ENCODE peak calls at places on chromosomes 11 and 22, in five cellular contexts. H is substantia nigra; T is epithelial cell of prostate; Y is activated CD4-positive, alpha-beta T cell treated with anti-CD3 and anti-CD28 coated beads, Interleukin-2, amount 50 U/mL, for 24 hours; K is GM04503. A is an unnamed sample.

GRCh38 chr11:66317322-66317765 is 500 bp upstream of the CD248 start:
- DNase-seq in K (no peak), T (no peak), H (no peak), Y (no peak), A (no peak)

GRCh38 chr11:95453616-95454118 is 222.7 kb upstream of the SESN3 start:
- DNase-seq in T (peak), Y (no peak), H (peak), K (no peak), A (no peak)

GRCh38 chr11:127217941-127218615 is 217.5 kb upstream of the KIRREL3 start:
- DNase-seq in T (no peak), Y (no peak), K (no peak), H (no peak), A (no peak)

GRCh38 chr11:32830413-32830738 is 649 bp downstream of the PRRG4 start:
- DNase-seq in Y (no peak), H (no peak), K (no peak), T (no peak), A (no peak)

GRCh38 chr22:25120093-25120561 is 79.5 kb upstream of the CRYBB3 start:
- DNase-seq in H (no peak), K (no peak), Y (no peak), T (peak), A (no peak)

GRCh38 chr11:1222491-1223345 is at the start of gene MUC5B:
- DNase-seq in Y (no peak), H (no peak), T (no peak), K (no peak), A (peak)

GRCh38 chr22:47238886-47239860 is 476.7 kb downstream of the TBC1D22A start:
- DNase-seq in H (no peak), K (no peak), Y (no peak), T (no peak), A (no peak)

GRCh38 chr11:34564807-34565241 is 51.2 kb upstream of the ELF5 start:
- DNase-seq in T (no peak), Y (no peak), K (no peak), H (peak), A (no peak)

GRCh38 chr11:27012254-27012921 is 18.5 kb downstream of the FIBIN start:
- DNase-seq in Y (no peak), K (no peak), T (no peak), H (no peak), A (no peak)

GRCh38 chr11:123129920-123130319 is 65.1 kb downstream of the CLMP start:
- DNase-seq in T (no peak), H (no peak), Y (no peak), K (peak), A (no peak)

GRCh38 chr22:42547562-42547961 is 6.2 kb upstream of the SERHL2 start:
- DNase-seq in K (no peak), T (no peak), Y (no peak), H (no peak), A (no peak)